ENCODE peak calls at places on chromosomes 13 and 19, in five cellular contexts. D, E, C, B and X are unnamed samples.

GRCh38 chr13:39961036-39961435 is 305.6 kb downstream of the COG6 start:
- DNase-seq in D (no peak), C (no peak), B (no peak), E (no peak), X (no peak)

GRCh38 chr19:31154021-31154420 is 195.2 kb downstream of the TSHZ3 start:
- DNase-seq in B (no peak), E (no peak), C (no peak), D (no peak), X (no peak)

GRCh38 chr13:61406275-61406674 is 9.4 kb downstream of the PCDH20 start:
- DNase-seq in E (no peak), D (no peak), B (no peak), C (no peak), X (no peak)

GRCh38 chr13:93881418-93881817 is 598.1 kb downstream of the DCT start:
- DNase-seq in D (no peak), E (no peak), C (no peak), B (no peak), X (no peak)

GRCh38 chr13:49020940-49021548 is 45.3 kb downstream of the FNDC3A start:
- DNase-seq in E (no peak), D (no peak), B (no peak), C (no peak), X (no peak)

GRCh38 chr19:31338069-31338767 is 11.0 kb downstream of the TSHZ3 start:
- DNase-seq in E (peak), C (peak), D (peak), B (peak), X (no peak)

GRCh38 chr19:46890423-46891170 is 29.8 kb downstream of the ARHGAP35 start:
- DNase-seq in B (no peak), C (no peak), E (no peak), D (no peak), X (peak)

GRCh38 chr13:113166266-113166665 is 7.8 kb downstream of the PROZ start:
- DNase-seq in D (no peak), B (no peak), C (no peak), E (no peak), X (no peak)

GRCh38 chr13:108877300-108877699 is 247.9 kb downstream of the MYO16 start:
- DNase-seq in B (no peak), C (no peak), D (no peak), E (no peak), X (no peak)

GRCh38 chr13:50798923-50799322 is 44.6 kb downstream of the DLEU7 start:
- DNase-seq in E (no peak), B (no peak), D (no peak), C (no peak), X (no peak)

GRCh38 chr13:66200555-66200954 is 1029.6 kb downstream of the PCDH9 start:
- DNase-seq in D (no peak), B (no peak), C (no peak), E (no peak), X (no peak)

GRCh38 chr19:50377051-50377441 is 789 bp downstream of the NR1H2 start:
- DNase-seq in C (peak), B (peak), D (peak), E (peak), X (no peak)

GRCh38 chr13:97848886-97849285 is 104.6 kb upstream of the IPO5 start:
- DNase-seq in C (no peak), B (no peak), E (no peak), D (no peak), X (no peak)

GRCh38 chr19:49361438-49362047 is 673 bp downstream of the TEAD2 start:
- DNase-seq in E (peak), C (peak), B (peak), D (peak), X (peak)

GRCh38 chr19:57058871-57059270 is 60.9 kb upstream of the USP29 start:
- DNase-seq in C (no peak), B (no peak), E (no peak), D (no peak), X (no peak)

GRCh38 chr13:76594435-76594834 is 291.8 kb downstream of the KCTD12 start:
- DNase-seq in D (no peak), C (no peak), E (no peak), B (no peak), X (no peak)

GRCh38 chr13:70171151-70171550 is 62.9 kb upstream of the KLHL1 start:
- DNase-seq in E (no peak), B (no peak), C (no peak), D (no peak), X (no peak)

GRCh38 chr13:90188237-90188636 is 1159.2 kb upstream of the MIR17HG start:
- DNase-seq in C (no peak), D (no peak), E (no peak), B (no peak), X (no peak)

GRCh38 chr13:69704311-69704710 is 403.3 kb upstream of the ATXN8OS start:
- DNase-seq in E (no peak), B (no peak), C (no peak), D (no peak), X (no peak)

GRCh38 chr13:99827011-99827410 is 144.6 kb downstream of the ZIC5 start:
- DNase-seq in B (no peak), E (no peak), C (no peak), D (no peak), X (no peak)

GRCh38 chr13:23450340-23451046 is 17.0 kb upstream of the SACS start:
- DNase-seq in D (no peak), C (no peak), B (no peak), E (no peak), X (no peak)

GRCh38 chr13:28865312-28865711 is 45.2 kb downstream of the MTUS2 start:
- DNase-seq in C (no peak), E (no peak), D (no peak), B (no peak), X (no peak)

GRCh38 chr13:48562296-48563066 is 29.6 kb upstream of the RCBTB2 start:
- DNase-seq in C (no peak), B (no peak), E (no peak), D (no peak), X (no peak)

GRCh38 chr19:27774827-27775226 is 1438.1 kb downstream of the UQCRFS1 start:
- DNase-seq in D (peak), C (no peak), E (no peak), B (no peak), X (no peak)

GRCh38 chr19:18590273-18591272 is 2.0 kb downstream of the REX1BD start:
- DNase-seq in E (no peak), C (peak), B (no peak), D (peak), X (no peak)

GRCh38 chr19:14091086-14091884 is 734 bp upstream of the SAMD1 start:
- DNase-seq in C (peak), E (peak), D (peak), B (peak), X (no peak)

GRCh38 chr19:19591133-19591825 is 27.2 kb downstream of the PBX4 start:
- DNase-seq in D (peak), C (no peak), B (no peak), E (no peak), X (peak)

GRCh38 chr13:20371825-20372224 is 139.7 kb upstream of the GJB6 start:
- DNase-seq in C (no peak), D (no peak), E (no peak), B (no peak), X (no peak)

GRCh38 chr19:41218615-41219507 is at the start of gene AXL:
- DNase-seq in B (peak), D (peak), C (peak), E (peak), X (peak)

GRCh38 chr13:23794267-23795161 is 94.7 kb downstream of the MIPEP start:
- DNase-seq in E (no peak), D (no peak), B (no peak), C (no peak), X (peak)

GRCh38 chr19:16860118-16860517 is 28.7 kb upstream of the F2RL3 start:
- DNase-seq in D (no peak), C (no peak), B (no peak), E (no peak), X (peak)

GRCh38 chr13:33483471-33483870 is 197.9 kb upstream of the STARD13 start:
- DNase-seq in B (no peak), C (no peak), E (no peak), D (no peak), X (no peak)

GRCh38 chr19:19619121-19619848 is 798 bp upstream of the PBX4 start:
- DNase-seq in B (no peak), D (no peak), C (no peak), E (no peak), X (no peak)

GRCh38 chr13:35814573-35814972 is 316.6 kb downstream of the DCLK1 start:
- DNase-seq in C (no peak), B (no peak), D (no peak), E (no peak), X (no peak)

DNA sequence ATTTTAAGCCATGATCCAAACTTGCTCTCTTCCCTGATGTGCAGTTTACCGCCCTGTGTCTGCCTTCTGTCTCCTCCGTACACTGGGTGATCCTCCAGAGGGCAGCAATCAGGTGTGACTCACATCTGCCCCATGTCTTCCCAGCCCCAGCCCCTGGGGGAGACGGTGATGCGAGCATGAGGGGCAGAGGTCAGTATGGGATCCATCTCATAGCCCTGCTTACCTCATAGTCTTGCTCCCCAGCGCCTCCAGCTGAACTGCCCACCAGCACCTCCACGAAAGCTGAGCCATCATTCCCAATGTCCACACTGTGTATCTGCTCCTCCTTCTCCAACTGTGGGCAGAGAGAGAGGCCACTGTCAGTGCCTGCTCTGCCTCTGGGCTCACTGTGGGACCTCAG is 14.6 kb downstream of the XRCC1 start:
- DNase-seq in C (no peak), B (no peak), D (peak), E (no peak), X (no peak)
- TF ChIP-seq CTCF in C (no peak), B (no peak), D (no peak), E (no peak), X (no peak)

GRCh38 chr19:39514840-39515550 is at the start of gene SELENOV:
- DNase-seq in E (no peak), D (peak), B (no peak), C (peak), X (no peak)
- TF ChIP-seq CTCF in E (no peak), D (no peak), B (no peak), C (no peak), X (no peak)

DNA sequence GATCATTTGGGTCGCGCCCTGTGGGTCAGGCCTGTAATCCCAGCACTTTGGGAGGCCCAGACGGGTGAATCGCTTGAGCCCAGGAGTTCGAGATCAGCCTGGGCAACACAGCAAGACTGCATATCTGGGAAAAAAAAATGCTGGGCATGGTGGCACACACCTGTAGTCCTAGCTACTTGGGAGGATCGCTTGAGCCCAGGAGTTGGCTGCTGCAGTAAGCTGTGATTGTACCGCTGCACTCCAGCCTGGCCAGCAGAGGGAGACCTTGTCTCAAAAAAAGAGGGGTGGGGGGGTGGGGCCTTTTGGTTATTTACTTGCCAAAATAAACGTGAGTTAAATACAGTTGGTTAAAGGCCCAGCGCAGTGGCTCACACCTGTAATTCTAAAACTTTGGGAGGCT is 9.8 kb upstream of the ZNF544 start:
- DNase-seq in E (no peak), B (no peak), C (no peak), D (peak), X (no peak)
- TF ChIP-seq CTCF in E (no peak), B (no peak), C (no peak), D (peak), X (no peak)

GRCh38 chr19:35557539-35558399 is 5.7 kb downstream of the ATP4A start:
- DNase-seq in E (no peak), D (peak), C (peak), B (peak), X (no peak)
- TF ChIP-seq CTCF in E (no peak), D (no peak), C (no peak), B (no peak), X (no peak)

DNA sequence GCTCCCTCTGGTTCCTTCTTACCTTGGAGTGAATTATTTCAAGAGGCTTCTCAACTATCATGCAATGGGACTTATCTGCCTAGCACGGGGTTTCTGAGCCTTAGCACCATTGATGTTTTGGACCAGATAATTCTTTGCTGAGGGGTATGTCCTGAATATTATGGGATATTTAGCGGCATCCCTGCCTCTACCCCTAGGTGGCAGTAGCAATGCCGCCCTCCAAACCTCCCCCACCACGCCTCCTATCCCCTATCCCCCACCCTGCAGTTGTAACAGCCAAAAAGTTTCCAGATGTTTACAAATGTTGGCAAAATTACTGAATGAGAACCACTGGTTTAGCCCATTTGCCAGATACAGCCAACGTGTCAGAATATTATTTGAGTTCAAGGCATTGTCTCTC is 125.5 kb downstream of the POSTN start:
- DNase-seq in E (no peak), C (no peak), D (peak), B (no peak), X (no peak)
- TF ChIP-seq CTCF in E (no peak), C (no peak), D (peak), B (no peak), X (no peak)

DNA sequence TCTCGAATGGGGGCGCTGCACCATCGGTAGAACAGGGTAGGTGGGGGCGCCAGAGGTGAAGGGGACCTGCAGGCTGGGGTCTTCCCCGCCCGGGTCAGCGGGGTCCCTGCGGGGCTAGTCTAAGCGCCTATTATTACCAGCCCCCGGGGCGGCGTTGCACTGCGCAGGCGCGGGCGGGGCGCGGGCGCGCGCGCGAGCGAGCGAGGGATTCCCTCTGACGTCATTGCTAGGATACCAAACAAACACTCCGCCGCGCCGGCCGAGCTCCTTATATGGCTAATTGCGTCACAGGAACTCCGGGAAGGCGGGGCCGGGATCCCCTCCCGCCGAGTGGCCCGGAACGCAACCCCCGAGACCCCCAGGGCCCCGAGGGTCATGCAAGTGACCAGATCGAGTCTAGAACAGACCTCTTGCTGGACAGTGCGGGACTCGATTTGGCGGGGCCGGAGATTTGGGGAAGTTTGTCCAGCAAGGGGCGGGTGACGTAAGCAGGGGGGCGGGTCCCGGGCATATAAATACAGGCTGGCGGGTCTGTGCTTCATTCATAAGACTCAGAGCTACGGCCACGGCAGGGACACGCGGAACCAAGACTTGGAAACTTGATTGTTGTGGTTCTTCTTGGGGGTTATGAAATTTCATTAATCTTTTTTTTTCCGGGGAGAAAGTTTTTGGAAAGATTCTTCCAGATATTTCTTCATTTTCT is at the start of gene FOSB:
- DNase-seq in B (peak), D (peak), E (peak), C (peak), X (peak)
- TF ChIP-seq CTCF in B (peak), D (no peak), E (no peak), C (peak), X (no peak)

GRCh38 chr19:54137913-54138776 is 583 bp downstream of the CNOT3 start:
- DNase-seq in D (no peak), C (peak), B (peak), E (no peak), X (no peak)
- TF ChIP-seq CTCF in D (no peak), C (no peak), B (no peak), E (no peak), X (no peak)